ENCODE peak calls at places on chromosome 11, in nine cellular contexts. U, E, X, W, F, H, V, Q and P are unnamed samples.
A peak's percentile ranks its signal among the peaks of the same experiment; 100 is the strongest.

GRCh38 chr11:124719534-124719933 is 20.2 kb upstream of the NRGN start:
- DNase-seq in W (no peak), X (no peak), U (no peak), H (no peak), F (no peak), Q (no peak), V (no peak), E (no peak), P (no peak)

GRCh38 chr11:14300661-14301304 is 58.2 kb downstream of the RRAS2 start:
- DNase-seq in V (peak; percentile 58), H (peak; percentile 82), Q (peak; percentile 86), X (peak; percentile 4), U (peak; percentile 75), F (no peak), E (peak; percentile 16), W (peak; percentile 89), P (no peak)

GRCh38 chr11:99422581-99423434 is 402.1 kb downstream of the CNTN5 start:
- DNase-seq in U (no peak), Q (no peak), H (no peak), W (no peak), V (no peak), X (no peak), F (no peak), E (no peak), P (no peak)

GRCh38 chr11:70742553-70743291 is 344.4 kb downstream of the CTTN start:
- DNase-seq in X (no peak), W (no peak), E (no peak), V (no peak), U (no peak), Q (no peak), H (no peak), F (no peak), P (no peak)

GRCh38 chr11:72627594-72628281 is 46.5 kb downstream of the PDE2A start:
- DNase-seq in W (no peak), U (no peak), V (no peak), F (no peak), X (no peak), H (no peak), Q (no peak), E (no peak), P (no peak)

GRCh38 chr11:71400216-71400615 is 48.0 kb downstream of the DHCR7 start:
- DNase-seq in H (no peak), Q (no peak), E (no peak), W (no peak), V (no peak), F (no peak), X (no peak), U (no peak), P (no peak)

GRCh38 chr11:109865558-109866186 is 227.5 kb upstream of the ZC3H12C start:
- DNase-seq in W (no peak), V (peak; percentile 21), Q (no peak), U (peak; percentile 24), H (no peak), X (no peak), E (no peak), F (no peak), P (no peak)

GRCh38 chr11:64906314-64906635 is 10.7 kb downstream of the ATG2A start:
- DNase-seq in Q (no peak), U (no peak), H (no peak), X (no peak), E (no peak), F (no peak), W (no peak), V (no peak), P (no peak)

GRCh38 chr11:64353101-64353738 is 5.7 kb upstream of the RPS6KA4 start:
- DNase-seq in U (no peak), E (no peak), W (no peak), F (no peak), X (no peak), Q (no peak), V (no peak), H (no peak), P (no peak)

GRCh38 chr11:396948-397548 is 3.0 kb downstream of the PKP3 start:
- DNase-seq in X (no peak), V (peak; percentile 42), H (peak; percentile 75), Q (peak; percentile 60), F (peak; percentile 31), W (peak; percentile 69), E (no peak), U (no peak), P (no peak)

GRCh38 chr11:76918941-76919386 is 58.2 kb downstream of the ACER3 start:
- DNase-seq in E (no peak), V (peak; percentile 25), Q (peak; percentile 79), W (peak; percentile 78), F (no peak), U (peak; percentile 69), X (no peak), H (peak; percentile 69), P (peak; percentile 38)

GRCh38 chr11:77047007-77047927 is 13.1 kb downstream of the B3GNT6 start:
- DNase-seq in E (peak; percentile 80), W (peak; percentile 96), F (peak; percentile 33), Q (peak; percentile 97), U (peak; percentile 95), H (peak; percentile 98), V (peak; percentile 90), X (peak; percentile 83), P (peak; percentile 79)

GRCh38 chr11:71185411-71185810 is 67.0 kb downstream of the SHANK2 start:
- DNase-seq in X (no peak), V (no peak), F (no peak), W (no peak), E (no peak), Q (no peak), H (no peak), U (no peak), P (no peak)

GRCh38 chr11:117072517-117073218 is 25.6 kb downstream of the SIK3 start:
- DNase-seq in H (no peak), V (no peak), U (peak; percentile 87), W (peak; percentile 90), X (no peak), F (no peak), Q (peak; percentile 95), E (no peak), P (peak; percentile 75)

GRCh38 chr11:1733009-1733715 is 17.2 kb downstream of the IFITM10 start:
- DNase-seq in E (no peak), F (no peak), V (no peak), H (no peak), Q (no peak), W (no peak), X (no peak), U (no peak), P (no peak)

GRCh38 chr11:134949121-134949591 is 537.1 kb upstream of the B3GAT1 start:
- DNase-seq in Q (peak; percentile 75), V (no peak), H (no peak), X (no peak), F (no peak), E (no peak), W (peak; percentile 86), U (no peak), P (no peak)

GRCh38 chr11:72222907-72223614 is 1.5 kb upstream of the INPPL1 start:
- DNase-seq in F (peak; percentile 87), W (peak; percentile 91), E (peak; percentile 88), Q (peak; percentile 87), X (peak; percentile 92), V (peak; percentile 96), H (peak; percentile 96), U (peak; percentile 92), P (peak; percentile 76)

GRCh38 chr11:124644426-124645280 is 22.0 kb downstream of the TBRG1 start:
- DNase-seq in H (peak; percentile 49), W (peak; percentile 82), E (no peak), U (peak; percentile 68), V (peak; percentile 29), X (no peak), Q (peak; percentile 85), F (peak; percentile 18), P (no peak)

GRCh38 chr11:121226415-121227263 is 65.9 kb upstream of the SC5D start:
- DNase-seq in E (no peak), X (no peak), Q (no peak), F (no peak), V (no peak), H (peak; percentile 50), U (no peak), W (no peak), P (no peak)